ENCODE peak calls at places on chromosomes 5 and 9, in nine cellular contexts. N is pancreas; U is uterus; R is neural progenitor cell; O is CD4-positive, CD25-positive, alpha-beta regulatory T cell; S is CD8-positive, alpha-beta T cell; F is esophagus squamous epithelium; H is A673; T is heart right ventricle. I is an unnamed sample.
A peak's percentile ranks its signal among the peaks of the same experiment; 100 is the strongest.

GRCh38 chr5:114657342-114658130 is 295.7 kb downstream of the KCNN2 start:
- DNase-seq in N (no peak), U (no peak), R (no peak), O (no peak), S (no peak), F (no peak), H (no peak), T (no peak), I (no peak)

GRCh38 chr5:54547711-54548250 is 30.2 kb downstream of the SNX18 start:
- DNase-seq in N (no peak), U (peak; percentile 72), R (no peak), O (no peak), S (no peak), F (no peak), H (peak; percentile 45), T (no peak), I (no peak)

GRCh38 chr5:149227168-149227826 is 44.4 kb upstream of the AFAP1L1 start:
- DNase-seq in N (no peak), U (no peak), R (no peak), O (no peak), S (no peak), F (no peak), H (peak; percentile 28), T (no peak), I (no peak)

GRCh38 chr9:104740596-104740995 is 6.9 kb upstream of the NIPSNAP3A start:
- DNase-seq in N (no peak), U (no peak), R (no peak), O (no peak), S (no peak), F (no peak), H (no peak), T (no peak), I (no peak)

GRCh38 chr9:105963700-105964099 is 269.4 kb downstream of the TMEM38B start:
- DNase-seq in N (no peak), U (no peak), R (no peak), O (no peak), S (no peak), F (no peak), H (no peak), T (no peak), I (no peak)

GRCh38 chr5:72776684-72777083 is 39.8 kb upstream of the TNPO1 start:
- DNase-seq in N (no peak), U (no peak), R (no peak), O (no peak), S (no peak), F (no peak), H (no peak), T (no peak), I (no peak)

GRCh38 chr5:134906811-134907210 is 1.9 kb downstream of the PCBD2 start:
- DNase-seq in N (no peak), U (no peak), R (no peak), O (no peak), S (no peak), F (no peak), H (no peak), T (no peak), I (no peak)

GRCh38 chr5:153718713-153719112 is 228.2 kb downstream of the GRIA1 start:
- DNase-seq in N (no peak), U (no peak), R (no peak), O (no peak), S (no peak), F (no peak), H (no peak), T (no peak), I (no peak)

GRCh38 chr9:134381671-134382505 is 55.6 kb downstream of the RXRA start:
- DNase-seq in N (no peak), U (no peak), R (no peak), O (peak; percentile 53), S (no peak), F (no peak), H (no peak), T (peak; percentile 68), I (no peak)

GRCh38 chr9:90189306-90189705 is 453.3 kb downstream of the DIRAS2 start:
- DNase-seq in N (no peak), U (no peak), R (no peak), O (no peak), S (no peak), F (no peak), H (no peak), T (no peak), I (no peak)

GRCh38 chr5:91296691-91297143 is 86.4 kb downstream of the ARRDC3 start:
- DNase-seq in N (no peak), U (no peak), R (no peak), O (no peak), S (no peak), F (no peak), H (no peak), T (peak; percentile 71), I (no peak)

GRCh38 chr9:98450486-98450885 is 195.0 kb upstream of the TBC1D2 start:
- DNase-seq in N (no peak), U (no peak), R (no peak), O (no peak), S (no peak), F (no peak), H (no peak), T (no peak), I (no peak)

GRCh38 chr5:132421442-132421841 is 51.9 kb downstream of the SLC22A5 start:
- DNase-seq in N (no peak), U (no peak), R (no peak), O (no peak), S (no peak), F (no peak), H (peak; percentile 47), T (no peak), I (no peak)

GRCh38 chr9:13284011-13284410 is 4.5 kb upstream of the MPDZ start:
- DNase-seq in N (no peak), U (no peak), R (no peak), O (no peak), S (no peak), F (no peak), H (no peak), T (no peak), I (no peak)

GRCh38 chr5:122093415-122093814 is 15.4 kb upstream of the LOX start:
- DNase-seq in N (no peak), U (no peak), R (no peak), O (no peak), S (no peak), F (no peak), H (no peak), T (no peak), I (no peak)

GRCh38 chr5:135952683-135953082 is 2.1 kb downstream of the LECT2 start:
- DNase-seq in N (no peak), U (no peak), R (no peak), O (no peak), S (no peak), F (no peak), H (no peak), T (no peak), I (no peak)

GRCh38 chr9:20621553-20622329 is 558 bp downstream of the MLLT3 start:
- DNase-seq in N (peak; percentile 66), U (peak; percentile 76), R (peak; percentile 75), O (peak; percentile 80), S (peak; percentile 61), F (peak; percentile 29), H (peak; percentile 75), T (peak; percentile 75), I (peak; percentile 69)

DNA sequence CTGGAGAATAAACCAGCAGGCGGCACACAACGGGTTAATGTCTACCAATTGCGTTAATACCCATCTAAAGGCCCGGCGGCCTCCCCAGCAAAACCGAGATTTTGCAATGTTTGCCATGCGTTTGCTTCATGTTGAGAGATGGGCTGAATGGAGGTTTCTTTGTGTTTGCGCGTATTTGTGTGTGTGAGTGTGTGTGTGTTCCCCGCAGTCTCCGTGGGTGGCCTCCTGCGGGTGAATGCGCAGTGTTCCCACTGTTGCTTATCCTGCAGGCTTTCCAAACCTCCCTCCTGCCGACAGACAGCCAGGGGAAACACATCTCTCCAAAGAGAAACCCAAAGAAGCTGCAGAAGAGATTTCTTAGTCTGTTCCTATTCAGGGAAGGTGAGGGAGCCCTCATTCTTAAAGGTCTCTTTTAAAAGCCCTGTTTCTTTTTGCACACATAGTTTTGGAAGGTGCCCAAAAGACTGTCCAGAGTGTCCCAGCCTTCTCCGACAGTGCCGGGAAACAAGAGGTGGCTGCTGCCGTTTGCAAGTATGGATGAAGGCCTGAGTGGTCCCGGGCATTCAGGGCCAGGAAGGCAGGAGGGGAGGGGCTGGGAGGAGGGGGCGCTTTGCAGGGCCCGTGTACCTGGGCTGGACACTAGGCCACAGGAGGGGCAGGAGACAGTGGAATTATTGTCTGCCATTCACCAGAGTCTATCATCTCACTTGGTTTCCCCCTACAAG is 103.8 kb upstream of the ERCC6L2 start:
- DNase-seq in N (no peak), U (peak; percentile 22), R (peak; percentile 78), O (no peak), S (no peak), F (no peak), H (peak; percentile 50), T (no peak), I (peak; percentile 56)
- H3K4me3 ChIP-seq in N (no peak overlapping the region), U (no peak overlapping the region), R (peak overlapping the region; percentile 28), O (no peak overlapping the region), S (peak overlapping the region; percentile 40), F (no peak overlapping the region), H (no peak overlapping the region), T (no peak overlapping the region), I (no peak overlapping the region)

GRCh38 chr5:29208026-29208425 is 1985.5 kb upstream of the CDH6 start:
- DNase-seq in N (no peak), U (no peak), R (no peak), O (no peak), S (no peak), F (no peak), H (no peak), T (no peak), I (no peak)
- H3K4me1 ChIP-seq in N (no peaks in the 10 kb centered on the region), U (no peaks in the 10 kb centered on the region), R (no peaks in the 10 kb centered on the region), O (no peaks in the 10 kb centered on the region), S (no peaks in the 10 kb centered on the region), F (no peaks in the 10 kb centered on the region), H (no peaks in the 10 kb centered on the region), T (no peaks in the 10 kb centered on the region), I (no peaks in the 10 kb centered on the region)

GRCh38 chr5:57687641-57688040 is 205.0 kb upstream of the ACTBL2 start:
- DNase-seq in N (no peak), U (no peak), R (no peak), O (no peak), S (no peak), F (no peak), H (no peak), T (no peak), I (no peak)
- H3K4me3 ChIP-seq in N (no peak overlapping the region), U (no peak overlapping the region), R (no peak overlapping the region), O (no peak overlapping the region), S (no peak overlapping the region), F (no peak overlapping the region), H (no peak overlapping the region), T (no peak overlapping the region), I (no peak overlapping the region)

GRCh38 chr5:151490617-151491016 is 43.2 kb downstream of the SLC36A1 start:
- DNase-seq in N (no peak), U (no peak), R (no peak), O (no peak), S (no peak), F (no peak), H (no peak), T (no peak), I (no peak)
- H3K4me1 ChIP-seq in N (no peaks in the 10 kb centered on the region), U (no peaks in the 10 kb centered on the region), R (peaks cover 6% of the 10 kb centered on the region), O (no peaks in the 10 kb centered on the region), S (no peaks in the 10 kb centered on the region), F (no peaks in the 10 kb centered on the region), H (no peaks in the 10 kb centered on the region), T (no peaks in the 10 kb centered on the region), I (no peaks in the 10 kb centered on the region)

DNA sequence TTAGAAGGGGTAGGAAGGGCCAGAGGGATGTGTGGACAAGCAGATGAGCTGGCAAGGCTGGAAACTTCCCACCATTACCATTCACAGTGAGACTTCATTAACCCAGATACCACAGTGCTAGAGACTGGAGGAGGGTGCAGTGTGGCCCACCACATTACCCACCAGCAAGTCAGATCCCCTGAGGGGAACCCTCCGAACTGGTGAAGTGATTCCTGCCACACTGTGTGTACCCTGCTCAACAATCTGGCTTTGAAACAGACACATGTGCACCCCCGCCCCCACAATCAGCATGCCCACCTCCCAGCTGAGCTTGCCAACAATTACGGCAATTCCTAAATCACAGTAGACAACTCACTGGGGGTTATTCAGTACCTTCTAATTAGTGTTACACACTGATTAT is 169.1 kb upstream of the FSTL4 start:
- DNase-seq in N (no peak), U (no peak), R (no peak), O (no peak), S (no peak), F (no peak), H (no peak), T (no peak), I (no peak)
- H3K4me3 ChIP-seq in N (no peak overlapping the region), U (no peak overlapping the region), R (no peak overlapping the region), O (no peak overlapping the region), S (no peak overlapping the region), F (no peak overlapping the region), H (no peak overlapping the region), T (no peak overlapping the region), I (no peak overlapping the region)

I was measured in Caco-2.